ENCODE peak calls at places on chromosome 2, in four cellular contexts. Z is stimulated activated CD4-positive, alpha-beta T cell treated with anti-CD3 and anti-CD28 coated beads, Interleukin-2, amount 100 ng/mL, for 48 hours; R is GM12864; D is activated CD4-positive, alpha-beta T cell treated with anti-CD3 and anti-CD28 coated beads, Interleukin-2, amount 50 U/mL, for 24 hours. S is an unnamed sample.

GRCh38 chr2:216233281-216233995 is 124.3 kb downstream of the XRCC5 start:
- DNase-seq in Z (no peak), R (no peak), D (no peak), S (no peak)

GRCh38 chr2:7567646-7568045 is 650.4 kb downstream of the RNF144A start:
- DNase-seq in Z (peak; percentile 20), R (peak; percentile 31), D (peak; percentile 50), S (no peak)

GRCh38 chr2:13652531-13653313 is 936.0 kb downstream of the TRIB2 start:
- DNase-seq in Z (no peak), R (no peak), D (no peak), S (no peak)

GRCh38 chr2:119013640-119014039 is 71.6 kb downstream of the MARCO start:
- DNase-seq in Z (no peak), R (no peak), D (no peak), S (no peak)

GRCh38 chr2:231780123-231780908 is 766 bp downstream of the PDE6D start:
- DNase-seq in Z (no peak), R (no peak), D (no peak), S (peak; percentile 12)

GRCh38 chr2:45177870-45178269 is 168.6 kb upstream of the SIX2 start:
- DNase-seq in Z (no peak), R (no peak), D (no peak), S (no peak)

GRCh38 chr2:44975571-44976450 is 33.4 kb downstream of the SIX2 start:
- DNase-seq in Z (no peak), R (no peak), D (no peak), S (no peak)

GRCh38 chr2:60517441-60517840 is 36.0 kb downstream of the BCL11A start:
- DNase-seq in Z (no peak), R (no peak), D (no peak), S (no peak)

GRCh38 chr2:634041-634440 is 43.2 kb downstream of the TMEM18 start:
- DNase-seq in Z (no peak), R (no peak), D (no peak), S (no peak)

GRCh38 chr2:15986068-15986560 is 45.8 kb downstream of the MYCN start:
- DNase-seq in Z (no peak), R (no peak), D (no peak), S (no peak)

GRCh38 chr2:190235101-190235500 is 84.5 kb downstream of the HIBCH start:
- DNase-seq in Z (no peak), R (no peak), D (no peak), S (no peak)

GRCh38 chr2:223580951-223581350 is 21.2 kb downstream of the SCG2 start:
- DNase-seq in Z (no peak), R (no peak), D (no peak), S (no peak)

GRCh38 chr2:11498543-11499034 is 32.6 kb upstream of the E2F6 start:
- DNase-seq in Z (no peak), R (peak; percentile 61), D (no peak), S (no peak)

GRCh38 chr2:147782521-147782920 is 62.3 kb upstream of the ACVR2A start:
- DNase-seq in Z (no peak), R (no peak), D (no peak), S (no peak)

GRCh38 chr2:43158259-43158880 is 68.0 kb downstream of the ZFP36L2 start:
- DNase-seq in Z (no peak), R (no peak), D (peak; percentile 43), S (no peak)

GRCh38 chr2:207405150-207405549 is 124.6 kb upstream of the CREB1 start:
- DNase-seq in Z (no peak), R (no peak), D (no peak), S (no peak)

GRCh38 chr2:72755647-72756423 is 70.0 kb downstream of the EXOC6B start:
- DNase-seq in Z (no peak), R (no peak), D (no peak), S (no peak)

GRCh38 chr2:149307014-149307413 is 23.4 kb upstream of the LYPD6 start:
- DNase-seq in Z (no peak), R (no peak), D (no peak), S (no peak)